ENCODE peak calls at places on chromosomes 1 and 21, in seven cellular contexts. H is HCT116, C is endodermal cell, U is sigmoid colon, M is fibroblast of lung, Q is breast epithelium, E is uterus. K is an unnamed sample. For H3K4me1, the result is how much of the 10 kb centered on the place peaks cover.

GRCh38 chr1:171869097-171869496 is 27.8 kb downstream of the DNM3 start:
- DNase-seq in H (no peak), C (no peak), U (no peak), M (no peak), Q (no peak), E (no peak), K (no peak)

GRCh38 chr21:14376854-14377253 is 6.1 kb downstream of the HSPA13 start:
- DNase-seq in H (no peak), C (peak), U (no peak), M (no peak), Q (no peak), E (no peak), K (no peak)

GRCh38 chr1:58318157-58318665 is 228.3 kb downstream of the OMA1 start:
- DNase-seq in H (no peak), C (no peak), U (no peak), M (no peak), Q (no peak), E (no peak), K (no peak)

GRCh38 chr1:201250326-201251011 is 32.8 kb upstream of the PKP1 start:
- DNase-seq in H (no peak), C (no peak), U (no peak), M (no peak), Q (no peak), E (no peak), K (no peak)

GRCh38 chr1:152107984-152108898 is 7.0 kb downstream of the TCHH start:
- DNase-seq in H (peak), C (peak), U (no peak), M (peak), Q (no peak), E (no peak), K (peak)

GRCh38 chr1:233025566-233025965 is 75.2 kb downstream of the NTPCR start:
- DNase-seq in H (no peak), C (no peak), U (no peak), M (no peak), Q (no peak), E (no peak), K (no peak)

GRCh38 chr1:15848143-15848928 is 829 bp downstream of the SPEN start:
- DNase-seq in H (no peak), C (peak), U (peak), M (no peak), Q (no peak), E (peak), K (peak)

GRCh38 chr1:74790453-74790852 is 57.5 kb downstream of the TYW3 start:
- DNase-seq in H (no peak), C (no peak), U (no peak), M (no peak), Q (no peak), E (no peak), K (no peak)

GRCh38 chr1:100463809-100464424 is 74.0 kb upstream of the GPR88 start:
- DNase-seq in H (peak), C (peak), U (peak), M (peak), Q (no peak), E (peak), K (peak)

GRCh38 chr1:109246141-109246551 is 3.2 kb upstream of the CELSR2 start:
- DNase-seq in H (no peak), C (peak), U (peak), M (no peak), Q (no peak), E (peak), K (no peak)

GRCh38 chr1:172990598-172991215 is 60.0 kb downstream of the TNFSF18 start:
- DNase-seq in H (no peak), C (no peak), U (no peak), M (peak), Q (no peak), E (no peak), K (no peak)

DNA sequence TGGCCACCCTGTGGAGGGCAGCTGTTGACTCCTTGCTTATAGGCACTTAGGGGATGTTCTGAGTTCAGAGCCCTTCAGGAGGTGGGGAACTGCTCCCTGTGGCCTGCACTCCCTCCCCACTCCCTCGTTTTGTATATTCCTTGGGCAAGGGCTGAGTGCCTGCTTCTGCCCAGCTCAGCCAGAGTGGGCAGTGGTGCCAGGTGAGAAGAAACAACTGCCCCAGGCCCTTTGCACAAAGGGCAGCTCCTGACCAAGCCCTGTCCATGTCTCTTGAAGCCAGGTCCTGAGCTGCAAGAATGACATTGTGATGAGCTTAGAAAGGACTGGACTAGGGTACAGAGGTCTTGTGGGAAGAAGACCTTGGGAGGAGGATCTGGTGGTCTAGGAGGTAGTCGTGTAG is 2.2 kb downstream of the AGTRAP start:
- DNase-seq in H (no peak), C (no peak), U (no peak), M (no peak), Q (no peak), E (no peak), K (no peak)
- H3K4me1 ChIP-seq in H (under half), C (under half), U (under half), M (under half), Q (under half), E (under half), K (under half)

DNA sequence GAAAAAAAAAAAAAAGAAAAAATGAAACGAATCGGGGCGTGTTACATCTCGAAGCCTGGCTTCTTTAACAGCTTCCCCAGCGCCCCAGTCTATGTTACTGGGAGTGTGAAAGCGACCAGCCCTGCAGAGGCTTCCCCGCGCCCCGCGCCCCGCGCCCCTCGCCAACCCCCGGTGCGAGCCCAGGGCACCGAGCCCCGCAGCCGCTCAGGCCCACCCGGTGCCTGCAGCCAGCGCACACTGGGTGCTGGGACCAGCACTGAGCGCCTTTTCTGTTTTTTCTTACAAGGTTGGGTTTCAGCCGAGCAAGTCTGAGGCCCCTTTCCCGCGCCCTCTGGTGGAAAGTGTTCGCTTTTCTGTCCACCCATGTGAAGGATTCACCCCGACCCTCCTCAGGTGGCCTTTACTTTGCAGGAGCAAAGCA is 42.1 kb upstream of the ZNF496 start:
- DNase-seq in H (no peak), C (peak), U (peak), M (peak), Q (no peak), E (peak), K (peak)
- TF ChIP-seq CTCF in H (peak), C (peak), U (peak), M (peak), Q (no peak), E (peak), K (peak)

GRCh38 chr1:234978397-234979291 is 150.0 kb downstream of the TOMM20 start:
- DNase-seq in H (peak), C (no peak), U (peak), M (peak), Q (no peak), E (peak), K (no peak)
- H3K4me1 ChIP-seq in H (half or more), C (under half), U (half or more), M (under half), Q (under half), E (under half), K (under half)

DNA sequence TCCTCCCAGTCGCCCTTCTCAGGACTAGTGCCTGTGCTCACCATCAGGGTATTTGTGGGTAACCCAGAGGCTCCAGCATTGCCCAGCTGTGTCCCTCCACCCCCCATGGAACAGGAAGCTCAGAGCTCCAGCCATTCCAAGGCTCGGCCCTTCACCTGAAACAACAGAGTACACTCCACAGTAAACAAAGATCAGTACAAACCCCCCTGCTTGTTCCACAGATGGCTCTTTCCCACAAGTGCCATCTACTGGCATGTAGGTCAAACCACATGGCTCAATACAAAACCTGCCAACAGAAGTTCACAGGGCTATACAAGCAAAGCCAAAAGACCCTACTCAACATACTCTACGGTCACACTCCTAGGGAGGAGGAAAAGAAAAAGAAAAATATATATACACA is 258.7 kb downstream of the AGBL4 start:
- DNase-seq in H (no peak), C (no peak), U (no peak), M (no peak), Q (no peak), E (no peak), K (no peak)
- TF ChIP-seq CTCF in H (no peak), C (no peak), U (no peak), M (no peak), Q (no peak), E (no peak), K (no peak)

GRCh38 chr1:226403522-226404034 is 4.3 kb downstream of the PARP1 start:
- DNase-seq in H (no peak), C (peak), U (no peak), M (no peak), Q (no peak), E (no peak), K (no peak)

GRCh38 chr1:226401407-226402303 is 6.2 kb downstream of the PARP1 start:
- DNase-seq in H (no peak), C (no peak), U (no peak), M (no peak), Q (no peak), E (no peak), K (no peak)

GRCh38 chr1:226402615-226403521 is 5.0 kb downstream of the PARP1 start:
- DNase-seq in H (no peak), C (no peak), U (no peak), M (no peak), Q (no peak), E (no peak), K (no peak)

GRCh38 chr1:226397955-226398636 is 9.8 kb downstream of the PARP1 start:
- DNase-seq in H (no peak), C (no peak), U (no peak), M (no peak), Q (no peak), E (no peak), K (no peak)

GRCh38 chr1:226400519-226401406 is 7.1 kb downstream of the PARP1 start:
- DNase-seq in H (no peak), C (no peak), U (no peak), M (no peak), Q (no peak), E (no peak), K (no peak)
- H3K4me1 ChIP-seq in H (under half), C (under half), U (half or more), M (under half), Q (under half), E (under half), K (under half)

K was measured in heart right ventricle.